ENCODE peak calls at places on chromosomes 1 and 21, in seven cellular contexts. C, H, J, G, W, Q and M are unnamed samples.

GRCh38 chr1:212107481-212107880 is 71.9 kb downstream of the DTL start:
- DNase-seq in Q (no peak), H (no peak), J (no peak), G (no peak), C (no peak), W (no peak), M (no peak)

GRCh38 chr1:226629210-226629895 is 80.8 kb downstream of the STUM start:
- DNase-seq in Q (no peak), C (no peak), H (no peak), W (no peak), G (no peak), J (no peak), M (no peak)

GRCh38 chr1:109370712-109371270 is 26.9 kb downstream of the SORT1 start:
- DNase-seq in Q (no peak), G (no peak), W (no peak), J (peak), H (peak), C (no peak), M (no peak)

GRCh38 chr1:30652151-30652915 is 71.1 kb downstream of the MATN1 start:
- DNase-seq in H (peak), W (no peak), Q (no peak), G (no peak), J (no peak), C (no peak), M (no peak)

GRCh38 chr1:186849824-186850223 is 21.1 kb downstream of the PLA2G4A start:
- DNase-seq in C (no peak), J (no peak), G (no peak), H (no peak), W (no peak), Q (no peak), M (no peak)

GRCh38 chr1:208171615-208172388 is 72.4 kb downstream of the PLXNA2 start:
- DNase-seq in W (no peak), J (no peak), H (no peak), C (no peak), Q (no peak), G (no peak), M (no peak)

GRCh38 chr1:89540406-89540970 is 15.9 kb downstream of the LRRC8B start:
- DNase-seq in C (no peak), J (no peak), G (no peak), Q (no peak), W (no peak), H (no peak), M (no peak)

GRCh38 chr1:36528361-36529349 is 45.9 kb upstream of the CSF3R start:
- DNase-seq in G (no peak), Q (no peak), H (peak), W (no peak), J (no peak), C (no peak), M (no peak)

GRCh38 chr1:12469990-12470389 is 148.0 kb downstream of the DHRS3 start:
- DNase-seq in H (no peak), Q (no peak), J (no peak), W (no peak), G (no peak), C (no peak), M (no peak)

GRCh38 chr1:5779608-5780323 is 212.5 kb downstream of the NPHP4 start:
- DNase-seq in C (no peak), G (no peak), H (no peak), W (no peak), Q (no peak), J (no peak), M (no peak)

GRCh38 chr1:83060216-83060615 is 938.7 kb downstream of the TTLL7 start:
- DNase-seq in H (no peak), J (no peak), Q (no peak), G (no peak), C (no peak), W (peak), M (no peak)

GRCh38 chr1:63892632-63893395 is 119.0 kb downstream of the ROR1 start:
- DNase-seq in J (peak), Q (no peak), H (no peak), W (no peak), G (no peak), C (no peak), M (no peak)

GRCh38 chr1:219276029-219276738 is 102.5 kb downstream of the LYPLAL1 start:
- DNase-seq in C (no peak), Q (no peak), H (no peak), G (no peak), W (no peak), J (no peak), M (no peak)

GRCh38 chr1:18333220-18333619 is 147.5 kb upstream of the KLHDC7A start:
- DNase-seq in H (peak), J (no peak), W (no peak), C (no peak), Q (no peak), G (no peak), M (no peak)

GRCh38 chr1:183655562-183656075 is 2.5 kb upstream of the APOBEC4 start:
- DNase-seq in H (peak), J (peak), W (peak), G (peak), Q (peak), C (peak), M (peak)

GRCh38 chr21:41410767-41411448 is 15.1 kb upstream of the MX1 start:
- DNase-seq in Q (no peak), J (no peak), G (no peak), H (no peak), C (no peak), W (no peak), M (no peak)

GRCh38 chr1:59986736-59987310 is 60.2 kb upstream of the CYP2J2 start:
- DNase-seq in H (no peak), C (no peak), W (no peak), G (no peak), J (no peak), Q (no peak), M (no peak)

GRCh38 chr1:234656070-234656875 is 46.3 kb upstream of the IRF2BP2 start:
- DNase-seq in Q (no peak), J (no peak), C (no peak), W (no peak), H (peak), G (no peak), M (no peak)

GRCh38 chr1:234658143-234658542 is 48.2 kb upstream of the IRF2BP2 start:
- DNase-seq in C (no peak), J (no peak), W (peak), H (peak), G (peak), Q (peak), M (no peak)

GRCh38 chr1:234655328-234656069 is 45.5 kb upstream of the IRF2BP2 start:
- DNase-seq in G (no peak), C (no peak), Q (no peak), H (peak), J (no peak), W (no peak), M (no peak)

GRCh38 chr1:234659538-234659937 is 49.6 kb upstream of the IRF2BP2 start:
- DNase-seq in H (no peak), G (no peak), Q (no peak), C (no peak), W (peak), J (no peak), M (no peak)

DNA sequence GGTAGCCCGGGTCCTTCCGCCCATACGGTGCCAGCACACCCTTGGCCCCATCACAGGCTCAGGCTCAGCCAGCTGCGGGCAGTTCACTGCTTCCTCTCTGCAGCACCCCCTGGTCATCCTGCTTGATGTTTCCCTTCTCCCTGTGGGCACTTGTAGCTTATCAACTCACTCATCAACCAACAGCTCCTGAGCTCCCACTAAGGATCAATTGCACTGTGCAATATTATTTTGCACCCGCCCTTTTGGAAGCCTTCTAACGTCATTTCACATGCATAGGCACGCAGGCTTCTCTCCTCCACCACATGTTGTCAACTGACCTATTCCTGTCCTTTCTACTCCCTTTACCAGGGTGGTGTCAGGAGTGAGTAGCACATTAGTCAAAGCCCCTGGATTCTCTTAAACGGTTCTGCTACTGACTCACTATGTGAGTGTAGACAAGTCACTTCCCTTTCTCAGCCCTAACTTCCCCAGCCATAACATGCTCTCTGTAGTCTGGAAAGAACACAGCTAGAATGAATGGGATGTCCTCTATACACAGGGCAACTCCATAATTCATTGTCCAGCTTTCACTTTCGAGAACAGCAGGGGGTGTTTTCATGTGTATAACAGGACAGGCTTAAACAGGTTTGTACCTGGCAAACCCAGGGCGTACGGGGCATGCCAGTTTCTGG is 47.1 kb upstream of the IRF2BP2 start:
- DNase-seq in H (no peak), W (no peak), C (no peak), J (peak), Q (peak), G (no peak), M (no peak)
- H3K4me3 ChIP-seq in H (no peak), W (no peak), C (no peak), J (no peak), Q (no peak), G (no peak), M (no peak)

DNA sequence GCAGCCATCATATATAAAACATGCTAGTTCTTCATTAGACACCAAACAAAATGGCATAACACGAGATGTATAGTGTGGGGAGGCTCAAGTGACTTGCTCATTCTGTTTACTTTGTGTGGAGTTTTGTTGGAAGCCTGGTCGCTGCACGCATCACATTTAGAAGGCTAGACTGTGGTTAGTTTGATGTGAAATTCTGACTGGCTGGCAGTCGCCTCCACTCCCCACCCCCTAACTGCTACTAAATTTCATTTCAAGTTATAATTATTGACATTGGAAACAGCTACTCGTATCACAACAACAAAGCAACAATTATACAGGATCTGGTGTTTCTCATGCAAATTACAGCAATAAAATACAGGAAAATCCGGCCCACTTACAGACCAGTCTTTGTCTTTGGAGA is 356.1 kb downstream of the LMO4 start:
- DNase-seq in C (no peak), Q (no peak), G (no peak), J (peak), W (peak), H (peak), M (peak)
- H3K4me3 ChIP-seq in C (no peak), Q (no peak), G (no peak), J (peak), W (peak), H (peak), M (no peak)

DNA sequence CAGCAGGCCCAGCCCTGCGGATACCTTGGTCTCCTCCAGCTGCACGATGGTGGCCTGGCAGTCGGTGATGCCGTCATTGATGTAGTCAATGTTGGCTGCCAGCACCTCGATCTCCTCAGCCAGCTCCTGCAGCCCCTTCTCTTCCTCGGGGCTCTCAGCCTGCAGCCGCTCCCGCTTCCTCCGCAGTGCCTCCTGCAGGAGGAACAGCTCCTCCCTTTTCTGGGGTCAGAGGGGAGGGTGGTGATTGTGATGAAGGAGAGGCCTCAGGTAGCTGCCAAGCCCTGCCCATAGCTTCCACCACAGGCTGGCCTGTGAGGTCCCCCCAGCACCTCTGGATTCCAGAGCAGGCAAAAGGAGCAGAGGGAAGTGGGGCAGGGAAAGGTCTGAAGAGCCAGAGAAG is 33.4 kb downstream of the KIF21B start:
- DNase-seq in C (no peak), H (no peak), W (no peak), G (no peak), J (no peak), Q (no peak), M (no peak)
- H3K4me3 ChIP-seq in C (no peak), H (no peak), W (no peak), G (no peak), J (no peak), Q (no peak), M (no peak)

DNA sequence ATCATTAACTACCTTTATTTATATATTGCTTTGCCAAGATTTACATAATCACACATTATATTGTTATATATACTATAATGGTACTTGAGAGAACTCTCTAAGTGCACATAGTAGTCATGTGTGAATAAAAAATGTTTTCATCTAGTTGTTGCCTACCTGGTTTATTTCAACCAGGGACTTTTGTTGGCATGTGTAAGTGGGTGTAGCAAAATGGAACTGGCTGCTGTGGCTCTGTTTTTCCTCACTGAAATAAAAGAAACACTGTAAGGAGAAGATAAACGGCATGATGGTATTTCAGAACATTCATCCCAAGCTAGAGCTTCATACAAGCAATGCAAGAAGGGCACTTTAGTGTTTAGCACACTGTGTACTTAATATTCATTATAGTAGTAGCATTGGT is 14.9 kb downstream of the RBBP4 start:
- DNase-seq in G (no peak), J (no peak), W (no peak), C (no peak), Q (no peak), H (no peak), M (no peak)
- H3K4me3 ChIP-seq in G (no peak), J (no peak), W (no peak), C (no peak), Q (no peak), H (no peak), M (no peak)

DNA sequence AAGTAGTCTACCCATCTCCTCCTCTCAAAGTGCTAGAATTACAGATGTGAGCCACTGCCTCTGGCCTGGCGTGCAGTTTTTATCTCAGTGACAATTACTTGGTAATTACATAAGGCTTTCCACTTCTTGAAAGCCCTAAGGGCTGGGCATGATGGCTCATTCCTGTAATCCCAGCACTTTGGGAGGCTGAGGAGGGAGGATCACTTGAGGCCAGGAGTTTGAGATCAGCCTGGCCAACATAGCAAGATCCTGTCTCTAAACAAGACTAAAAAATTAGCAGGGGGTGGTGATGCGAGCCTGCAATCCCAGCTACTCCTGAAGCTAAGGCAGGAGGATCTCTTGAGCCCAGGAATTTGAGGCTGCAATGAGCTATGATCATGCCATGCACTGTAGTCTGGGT is 7.7 kb downstream of the HHAT start:
- DNase-seq in J (no peak), H (no peak), C (no peak), G (no peak), W (no peak), Q (no peak), M (no peak)
- H3K4me3 ChIP-seq in J (no peak), H (no peak), C (no peak), G (no peak), W (no peak), Q (no peak), M (no peak)